ENCODE peak calls at places on chromosomes 4 and X, in six cellular contexts. U is gastrocnemius medialis; N is activated T-helper 17 cell treated with anti-CD3 and anti-CD28 coated beads, Interleukin-2, amount 50 U/mL, for 72 hours; M is SK-N-SH treated with all-trans-retinoic acid at 6 μM for 48 hours; S is GM12878; E is naive thymus-derived CD8-positive, alpha-beta T cell. Y is an unnamed sample.
A peak's percentile ranks its signal among the peaks of the same experiment; 100 is the strongest.

GRCh38 chrX:28920554-28920953 is 333.3 kb downstream of the IL1RAPL1 start:
- ATAC-seq in U (no peak), N (no peak), M (no peak), S (no peak), E (no peak), Y (no peak)

GRCh38 chrX:107659768-107660167 is 31.5 kb downstream of the PRPS1 start:
- ATAC-seq in U (peak; percentile 78), N (no peak), M (peak; percentile 72), S (peak; percentile 71), E (peak; percentile 31), Y (no peak)

GRCh38 chr4:147009875-147010274 is 64.2 kb upstream of the TTC29 start:
- ATAC-seq in U (no peak), N (no peak), M (no peak), S (no peak), E (no peak), Y (no peak)

GRCh38 chr4:20618729-20619128 is 81.5 kb upstream of the PACRGL start:
- ATAC-seq in U (no peak), N (no peak), M (no peak), S (no peak), E (no peak), Y (no peak)

GRCh38 chr4:15677507-15677988 is 4.1 kb upstream of the FAM200B start:
- ATAC-seq in U (no peak), N (no peak), M (no peak), S (no peak), E (no peak), Y (peak; percentile 62)

GRCh38 chr4:139333046-139333445 is 30.8 kb upstream of the NDUFC1 start:
- ATAC-seq in U (no peak), N (peak; percentile 73), M (no peak), S (no peak), E (no peak), Y (no peak)

GRCh38 chrX:447052-447451 is 60.3 kb upstream of the PPP2R3B start:
- ATAC-seq in U (no peak), N (no peak), M (no peak), S (no peak), E (no peak), Y (no peak)

GRCh38 chr4:2390146-2390545 is 28.3 kb downstream of the ZFYVE28 start:
- ATAC-seq in U (no peak), N (no peak), M (no peak), S (no peak), E (no peak), Y (no peak)

GRCh38 chr4:47239649-47240048 is 208.3 kb downstream of the GABRB1 start:
- ATAC-seq in U (no peak), N (no peak), M (no peak), S (no peak), E (no peak), Y (no peak)

GRCh38 chr4:142974331-142974730 is 128.2 kb upstream of the INPP4B start:
- ATAC-seq in U (peak; percentile 70), N (no peak), M (no peak), S (no peak), E (no peak), Y (no peak)

GRCh38 chr4:14022428-14022827 is 394.9 kb upstream of the BOD1L1 start:
- ATAC-seq in U (no peak), N (no peak), M (no peak), S (no peak), E (no peak), Y (no peak)

GRCh38 chrX:110212299-110212698 is 105.6 kb downstream of the AMMECR1 start:
- ATAC-seq in U (no peak), N (no peak), M (no peak), S (no peak), E (no peak), Y (no peak)

GRCh38 chr4:166121897-166122296 is 248.9 kb downstream of the TLL1 start:
- ATAC-seq in U (peak; percentile 99), N (no peak), M (peak; percentile 77), S (no peak), E (no peak), Y (no peak)

GRCh38 chrX:34612036-34612435 is 45.0 kb downstream of the TMEM47 start:
- ATAC-seq in U (no peak), N (no peak), M (no peak), S (no peak), E (no peak), Y (no peak)

GRCh38 chr4:86319390-86319789 is 40.5 kb downstream of the MAPK10 start:
- ATAC-seq in U (no peak), N (no peak), M (no peak), S (no peak), E (no peak), Y (peak; percentile 32)

GRCh38 chr4:147117400-147117799 is 171.7 kb upstream of the TTC29 start:
- ATAC-seq in U (no peak), N (no peak), M (no peak), S (no peak), E (no peak), Y (no peak)

GRCh38 chr4:183966371-183966770 is 61.3 kb downstream of the STOX2 start:
- ATAC-seq in U (no peak), N (no peak), M (no peak), S (no peak), E (no peak), Y (no peak)

GRCh38 chr4:54625391-54625790 is 32.4 kb upstream of the KIT start:
- ATAC-seq in U (peak; percentile 30), N (no peak), M (no peak), S (no peak), E (no peak), Y (no peak)

GRCh38 chr4:133711817-133712216 is 489.8 kb downstream of the PABPC4L start:
- ATAC-seq in U (no peak), N (no peak), M (peak; percentile 82), S (no peak), E (no peak), Y (no peak)

GRCh38 chr4:1684756-1685603 is 867 bp upstream of the FAM53A start:
- ATAC-seq in U (peak; percentile 4), N (peak; percentile 28), M (no peak), S (peak; percentile 57), E (no peak), Y (peak; percentile 36)

GRCh38 chr4:152408514-152409327 is 127.2 kb downstream of the FBXW7 start:
- ATAC-seq in U (no peak), N (peak; percentile 60), M (peak; percentile 75), S (peak; percentile 86), E (no peak), Y (peak; percentile 51)

GRCh38 chr4:101039367-101039766 is 308.0 kb downstream of the PPP3CA start:
- ATAC-seq in U (no peak), N (peak; percentile 89), M (no peak), S (peak; percentile 27), E (no peak), Y (no peak)

GRCh38 chr4:173205656-173206055 is 37.0 kb downstream of the GALNT7 start:
- ATAC-seq in U (no peak), N (no peak), M (no peak), S (no peak), E (no peak), Y (peak; percentile 17)

GRCh38 chr4:83219344-83219990 is 65.1 kb downstream of the COQ2 start:
- ATAC-seq in U (no peak), N (peak; percentile 73), M (no peak), S (peak; percentile 37), E (peak; percentile 17), Y (peak; percentile 84)

GRCh38 chrX:114472788-114473187 is 111.1 kb upstream of the HTR2C start:
- ATAC-seq in U (no peak), N (no peak), M (no peak), S (no peak), E (no peak), Y (no peak)

GRCh38 chrX:115521717-115522116 is 39.3 kb upstream of the PLS3 start:
- ATAC-seq in U (peak; percentile 47), N (no peak), M (no peak), S (no peak), E (no peak), Y (no peak)

GRCh38 chr4:76726141-76726540 is 171.8 kb downstream of the SOWAHB start:
- ATAC-seq in U (no peak), N (no peak), M (peak; percentile 18), S (no peak), E (no peak), Y (no peak)

GRCh38 chr4:1596393-1596792 is 87.7 kb downstream of the FAM53A start:
- ATAC-seq in U (no peak), N (no peak), M (no peak), S (no peak), E (no peak), Y (no peak)

GRCh38 chr4:80201326-80202151 is 4.2 kb downstream of the PRDM8 start:
- ATAC-seq in U (no peak), N (peak; percentile 52), M (no peak), S (peak; percentile 51), E (peak; percentile 35), Y (peak; percentile 25)

GRCh38 chrX:41178201-41178600 is 93.0 kb downstream of the USP9X start:
- ATAC-seq in U (no peak), N (peak; percentile 61), M (no peak), S (peak; percentile 72), E (no peak), Y (no peak)

GRCh38 chr4:145679520-145679919 is 426 bp upstream of the C4orf51 start:
- ATAC-seq in U (peak; percentile 97), N (no peak), M (peak; percentile 98), S (no peak), E (no peak), Y (peak; percentile 93)

GRCh38 chr4:8345946-8346814 is 76.6 kb downstream of the HTRA3 start:
- ATAC-seq in U (no peak), N (no peak), M (no peak), S (no peak), E (no peak), Y (no peak)

Y was measured in esophagus mucosa.